ENCODE peak calls at places on chromosomes 13 and 19, in four cellular contexts. One of them, this sample, is unnamed.

GRCh38 chr13:48950507-48950886 is 25.2 kb upstream of the FNDC3A start:
- DNase-seq in OCI-LY7: no peak
- DNase-seq in GM23338: no peak
- DNase-seq in neural progenitor cell: no peak
- DNase-seq in this sample: no peak

GRCh38 chr19:31694761-31695160 is 345.5 kb upstream of the TSHZ3 start:
- DNase-seq in OCI-LY7: no peak
- DNase-seq in GM23338: no peak
- DNase-seq in neural progenitor cell: no peak
- DNase-seq in this sample: no peak

GRCh38 chr19:4139614-4140236 is 13.7 kb upstream of the CREB3L3 start:
- DNase-seq in OCI-LY7: peak
- DNase-seq in GM23338: peak
- DNase-seq in neural progenitor cell: peak
- DNase-seq in this sample: peak

GRCh38 chr13:106161186-106161585 is 374.3 kb downstream of the EFNB2 start:
- DNase-seq in OCI-LY7: no peak
- DNase-seq in GM23338: no peak
- DNase-seq in neural progenitor cell: no peak
- DNase-seq in this sample: peak

GRCh38 chr19:33673996-33674395 is 52.2 kb downstream of the CHST8 start:
- DNase-seq in OCI-LY7: no peak
- DNase-seq in GM23338: no peak
- DNase-seq in neural progenitor cell: no peak
- DNase-seq in this sample: no peak

GRCh38 chr19:55246462-55247451 is 12.1 kb downstream of the PPP6R1 start:
- DNase-seq in OCI-LY7: no peak
- DNase-seq in GM23338: no peak
- DNase-seq in neural progenitor cell: no peak
- DNase-seq in this sample: no peak

GRCh38 chr19:31354919-31355318 is 5.7 kb upstream of the TSHZ3 start:
- DNase-seq in OCI-LY7: no peak
- DNase-seq in GM23338: peak
- DNase-seq in neural progenitor cell: peak
- DNase-seq in this sample: no peak

GRCh38 chr13:41132512-41133152 is at the start of gene KBTBD6:
- DNase-seq in OCI-LY7: peak
- DNase-seq in GM23338: peak
- DNase-seq in neural progenitor cell: peak
- DNase-seq in this sample: peak

GRCh38 chr19:49925486-49925885 is 3.5 kb upstream of the ATF5 start:
- DNase-seq in OCI-LY7: no peak
- DNase-seq in GM23338: no peak
- DNase-seq in neural progenitor cell: no peak
- DNase-seq in this sample: no peak

GRCh38 chr13:41565221-41565620 is 107.9 kb downstream of the RGCC start:
- DNase-seq in OCI-LY7: no peak
- DNase-seq in GM23338: no peak
- DNase-seq in neural progenitor cell: no peak
- DNase-seq in this sample: no peak

GRCh38 chr19:3129112-3129511 is 6.7 kb upstream of the GNA15 start:
- DNase-seq in OCI-LY7: peak
- DNase-seq in GM23338: peak
- DNase-seq in neural progenitor cell: no peak
- DNase-seq in this sample: no peak

GRCh38 chr13:97411894-97412460 is 22.0 kb upstream of the RAP2A start:
- DNase-seq in OCI-LY7: no peak
- DNase-seq in GM23338: no peak
- DNase-seq in neural progenitor cell: no peak
- DNase-seq in this sample: no peak
- H3K27ac ChIP-seq in OCI-LY7: no peak
- H3K27ac ChIP-seq in GM23338: no peak
- H3K27ac ChIP-seq in neural progenitor cell: no peak
- H3K27ac ChIP-seq in this sample: no peak

DNA sequence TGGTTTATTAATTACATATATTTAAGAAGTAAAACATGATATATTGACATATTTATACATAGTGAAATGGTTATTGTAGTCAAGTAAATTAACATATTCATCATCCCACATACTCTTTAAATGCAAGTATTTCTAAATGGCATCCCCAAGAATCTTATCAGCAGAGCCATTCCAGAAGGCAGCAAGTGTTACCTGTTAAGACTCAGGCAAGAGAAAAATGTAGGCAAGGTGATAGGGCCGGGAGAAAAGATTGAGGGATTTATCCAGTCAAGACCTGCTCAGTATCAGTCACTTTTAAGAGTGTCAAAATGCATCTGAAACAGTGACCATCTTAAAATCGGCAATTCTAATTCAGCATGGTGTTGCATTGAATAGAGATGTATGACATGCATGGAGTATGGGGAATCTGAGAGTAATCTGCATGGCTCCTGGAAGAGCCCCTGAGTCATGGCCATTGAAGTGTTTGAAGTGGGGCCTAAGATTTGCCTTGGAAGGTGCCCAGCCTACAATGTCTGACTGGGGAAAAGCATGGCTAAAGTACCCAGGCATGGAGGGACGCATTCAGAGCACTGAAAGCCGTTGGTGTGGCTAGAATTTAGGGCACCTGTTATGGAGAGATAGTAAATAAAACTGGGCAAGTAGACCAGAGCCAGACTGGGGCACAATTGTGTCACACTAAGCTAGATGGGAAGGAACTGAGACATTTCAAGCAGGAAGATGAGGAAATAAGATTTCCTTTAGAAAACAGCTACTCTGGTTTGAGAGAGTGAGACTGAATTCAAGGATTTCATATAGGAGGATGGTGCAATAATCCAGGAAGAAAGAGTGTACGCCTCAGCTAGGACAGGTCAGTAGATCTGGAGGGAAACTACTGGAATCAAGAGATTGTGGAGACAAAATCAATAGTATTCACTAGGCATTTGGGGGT is 25.0 kb upstream of the C1QTNF9B start:
- DNase-seq in OCI-LY7: no peak
- DNase-seq in GM23338: peak
- DNase-seq in neural progenitor cell: no peak
- DNase-seq in this sample: no peak
- TF ChIP-seq EZH2phosphoT487 in OCI-LY7: no peak
- TF ChIP-seq EZH2phosphoT487 in GM23338: no peak
- TF ChIP-seq EZH2phosphoT487 in neural progenitor cell: no peak
- TF ChIP-seq EZH2phosphoT487 in this sample: no peak

DNA sequence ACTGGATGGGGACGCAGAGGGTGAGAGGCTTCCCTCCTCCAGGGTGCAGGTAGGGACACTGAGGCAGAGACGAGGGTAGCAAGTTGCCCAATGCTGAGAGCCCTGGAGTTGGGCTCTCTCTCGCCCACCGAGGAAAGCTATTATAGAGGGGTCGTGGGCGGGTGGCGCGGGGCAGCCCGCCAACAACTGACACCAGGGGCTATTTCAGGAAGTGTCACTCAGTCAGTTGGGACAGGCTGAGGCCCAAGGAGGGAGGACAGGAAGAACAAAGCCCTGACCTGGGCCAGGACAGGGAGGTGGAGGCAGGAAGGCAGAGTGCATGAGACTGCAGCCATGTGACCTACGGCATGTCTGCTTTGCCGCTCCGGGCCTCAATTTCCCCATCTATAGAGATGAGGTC is 29.9 kb downstream of the TINCR start:
- DNase-seq in OCI-LY7: no peak
- DNase-seq in GM23338: no peak
- DNase-seq in neural progenitor cell: no peak
- DNase-seq in this sample: no peak
- H3K27ac ChIP-seq in OCI-LY7: no peak
- H3K27ac ChIP-seq in GM23338: no peak
- H3K27ac ChIP-seq in neural progenitor cell: no peak
- H3K27ac ChIP-seq in this sample: no peak

GRCh38 chr13:88281846-88282245 is 610.7 kb downstream of the SLITRK5 start:
- DNase-seq in OCI-LY7: no peak
- DNase-seq in GM23338: no peak
- DNase-seq in neural progenitor cell: no peak
- DNase-seq in this sample: no peak
- TF ChIP-seq EZH2phosphoT487 in OCI-LY7: no peak
- TF ChIP-seq EZH2phosphoT487 in GM23338: no peak
- TF ChIP-seq EZH2phosphoT487 in neural progenitor cell: no peak
- TF ChIP-seq EZH2phosphoT487 in this sample: no peak

DNA sequence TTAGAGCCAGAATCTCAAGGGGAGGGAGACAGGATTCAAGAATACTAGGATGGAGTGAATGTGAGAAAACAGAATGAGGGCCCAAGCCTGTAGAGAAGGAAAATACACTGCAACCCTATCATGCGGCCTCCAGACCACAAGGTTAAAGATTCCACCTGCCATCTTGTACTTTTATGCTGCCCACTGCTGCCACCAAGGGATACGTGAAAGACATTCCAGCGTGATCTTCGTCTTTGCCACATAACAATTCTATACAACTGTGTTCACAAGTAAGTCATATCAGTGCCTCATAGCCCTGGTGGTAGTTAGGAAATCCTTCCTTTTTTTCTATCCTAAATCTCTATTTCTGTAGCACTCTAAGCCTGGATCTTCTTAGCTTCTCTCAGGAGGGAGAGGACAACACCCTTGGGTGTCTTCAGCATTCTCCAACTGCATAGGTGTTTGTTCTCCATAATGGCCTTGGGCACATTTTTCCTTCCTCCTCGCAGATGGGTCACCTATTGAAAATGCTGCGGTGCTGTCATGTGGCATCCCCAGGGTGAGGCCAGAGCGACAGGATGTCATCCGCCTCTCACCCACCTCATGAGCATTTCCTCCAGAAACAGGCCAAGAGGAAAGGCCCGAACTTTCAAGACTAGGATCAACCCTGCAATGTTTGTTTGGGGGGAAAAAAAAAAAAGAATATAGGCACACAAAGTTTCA is 13.6 kb downstream of the TPT1 start:
- DNase-seq in OCI-LY7: peak
- DNase-seq in GM23338: peak
- DNase-seq in neural progenitor cell: no peak
- DNase-seq in this sample: no peak
- H3K27ac ChIP-seq in OCI-LY7: no peak
- H3K27ac ChIP-seq in GM23338: peak
- H3K27ac ChIP-seq in neural progenitor cell: no peak
- H3K27ac ChIP-seq in this sample: no peak

GRCh38 chr13:67377919-67378318 is 147.8 kb upstream of the PCDH9 start:
- DNase-seq in OCI-LY7: no peak
- DNase-seq in GM23338: no peak
- DNase-seq in neural progenitor cell: no peak
- DNase-seq in this sample: no peak

DNA sequence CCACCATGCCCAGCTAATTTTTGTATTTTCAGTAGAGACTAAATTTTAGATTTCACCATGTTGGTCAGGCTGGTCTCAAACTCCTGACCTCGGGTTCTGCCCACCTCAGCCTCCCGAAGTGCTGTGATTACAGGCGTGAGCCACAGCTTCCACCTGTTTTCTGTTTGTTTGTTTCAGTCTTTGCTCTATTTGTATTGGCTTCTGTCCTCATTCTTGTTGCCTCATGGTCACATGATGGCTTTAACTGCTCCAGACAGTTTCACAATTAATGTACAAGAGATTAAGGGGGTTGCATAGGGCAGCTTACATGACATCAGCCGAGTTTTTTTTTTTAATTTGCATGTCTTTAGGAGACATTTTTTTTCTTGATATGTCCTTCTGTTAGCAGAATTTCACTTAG is 153.2 kb upstream of the PCDH9 start:
- DNase-seq in OCI-LY7: no peak
- DNase-seq in GM23338: no peak
- DNase-seq in neural progenitor cell: no peak
- DNase-seq in this sample: peak
- TF ChIP-seq EZH2phosphoT487 in OCI-LY7: no peak
- TF ChIP-seq EZH2phosphoT487 in GM23338: no peak
- TF ChIP-seq EZH2phosphoT487 in neural progenitor cell: no peak
- TF ChIP-seq EZH2phosphoT487 in this sample: no peak

DNA sequence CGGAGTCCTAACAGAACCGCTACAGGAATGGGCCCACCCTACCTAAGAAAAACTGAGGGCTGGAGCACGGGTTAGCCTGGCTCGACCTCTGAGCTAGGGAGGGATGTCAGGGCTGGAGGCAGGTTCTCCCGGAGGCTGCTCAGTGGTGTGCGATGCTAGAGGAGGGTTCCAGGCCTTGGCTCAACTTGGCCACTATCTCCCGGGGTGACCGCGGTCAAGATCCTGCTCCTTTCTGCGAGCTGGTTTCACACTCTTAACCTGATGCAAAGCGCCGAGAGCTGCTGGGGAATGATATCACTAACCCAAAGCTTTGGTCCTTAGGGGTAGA is 301 bp downstream of the POP4 start:
- DNase-seq in OCI-LY7: no peak
- DNase-seq in GM23338: no peak
- DNase-seq in neural progenitor cell: no peak
- DNase-seq in this sample: no peak
- H3K27ac ChIP-seq in OCI-LY7: peak
- H3K27ac ChIP-seq in GM23338: no peak
- H3K27ac ChIP-seq in neural progenitor cell: no peak
- H3K27ac ChIP-seq in this sample: peak

DNA sequence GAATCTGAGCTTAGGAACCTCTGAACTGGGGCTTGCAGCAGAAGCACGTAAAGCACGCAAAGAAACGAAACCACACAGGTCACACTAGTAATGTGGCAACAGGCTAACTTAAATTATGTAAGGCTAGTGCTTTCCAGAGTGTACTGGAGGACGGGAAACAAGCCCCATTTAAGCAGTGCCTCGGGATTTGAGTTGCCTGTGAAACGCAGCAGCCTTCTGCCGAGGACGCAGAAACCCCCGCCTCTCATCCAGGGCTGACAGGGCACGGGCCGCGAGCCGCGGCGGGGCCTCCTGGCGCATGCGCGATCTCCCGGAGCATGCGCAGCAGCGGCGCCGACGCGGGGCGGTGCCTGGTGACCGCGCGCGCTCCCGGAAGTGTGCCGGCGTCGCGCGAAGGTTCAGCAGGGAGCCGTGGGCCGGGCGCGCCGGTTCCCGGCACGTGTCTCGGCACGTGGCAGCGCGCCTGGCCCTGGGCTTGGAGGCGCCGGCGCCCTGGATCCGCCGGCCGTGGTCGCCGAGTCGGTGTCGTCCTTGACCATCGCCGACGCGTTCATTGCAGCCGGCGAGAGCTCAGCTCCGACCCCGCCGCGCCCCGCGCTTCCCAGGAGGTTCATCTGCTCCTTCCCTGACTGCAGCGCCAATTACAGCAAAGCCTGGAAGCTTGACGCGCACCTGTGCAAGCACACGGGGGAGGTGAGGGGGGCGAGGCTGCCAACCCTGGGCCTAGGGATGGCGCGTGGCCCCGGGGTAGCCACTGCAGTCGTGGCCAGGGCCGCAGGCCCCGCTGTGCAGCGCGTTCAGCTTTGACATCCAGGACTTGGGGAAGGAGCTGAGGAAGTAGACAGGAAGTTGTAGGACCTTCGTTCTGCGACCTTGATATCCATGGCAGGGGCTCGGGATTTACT is at the start of gene GTF3A:
- DNase-seq in OCI-LY7: peak
- DNase-seq in GM23338: peak
- DNase-seq in neural progenitor cell: peak
- DNase-seq in this sample: peak
- TF ChIP-seq EZH2phosphoT487 in OCI-LY7: no peak
- TF ChIP-seq EZH2phosphoT487 in GM23338: no peak
- TF ChIP-seq EZH2phosphoT487 in neural progenitor cell: no peak
- TF ChIP-seq EZH2phosphoT487 in this sample: no peak

GRCh38 chr13:99313473-99313872 is 6.3 kb upstream of the GPR183 start:
- DNase-seq in OCI-LY7: no peak
- DNase-seq in GM23338: peak
- DNase-seq in neural progenitor cell: peak
- DNase-seq in this sample: no peak
- H3K27ac ChIP-seq in OCI-LY7: no peak
- H3K27ac ChIP-seq in GM23338: no peak
- H3K27ac ChIP-seq in neural progenitor cell: no peak
- H3K27ac ChIP-seq in this sample: no peak

GRCh38 chr19:45499196-45500180 is 1.2 kb downstream of the PPM1N start:
- DNase-seq in OCI-LY7: peak
- DNase-seq in GM23338: peak
- DNase-seq in neural progenitor cell: peak
- DNase-seq in this sample: no peak
- TF ChIP-seq EZH2phosphoT487 in OCI-LY7: no peak
- TF ChIP-seq EZH2phosphoT487 in GM23338: no peak
- TF ChIP-seq EZH2phosphoT487 in neural progenitor cell: peak
- TF ChIP-seq EZH2phosphoT487 in this sample: no peak